ENCODE peak calls at places on chromosomes 1 and 21, in ten cellular contexts. M is uterus, C is neural crest cell, Q is fibroblast of lung, T is GM23338, G is DMS153, U is DMS79, P is Kasumi-1, H is H9, J is mesothelial cell of epicardium. O is an unnamed sample.

GRCh38 chr1:154352581-154353459 is 27.5 kb downstream of the ATP8B2 start:
- DNase-seq in T (peak; percentile 76), H (peak; percentile 71), J (no peak), Q (peak; percentile 65), M (peak; percentile 38), P (peak; percentile 78), U (peak; percentile 48), C (peak; percentile 55), G (peak; percentile 21), O (peak; percentile 62)

GRCh38 chr1:156894001-156894400 is 483 bp downstream of the PEAR1 start:
- DNase-seq in C (no peak), J (no peak), T (no peak), P (no peak), H (no peak), M (no peak), G (no peak), Q (no peak), U (no peak), O (no peak)

GRCh38 chr1:214420833-214421232 is 130.6 kb downstream of the PTPN14 start:
- DNase-seq in Q (no peak), G (no peak), C (no peak), P (no peak), U (no peak), T (no peak), H (no peak), J (no peak), M (no peak), O (no peak)

GRCh38 chr1:184759651-184760050 is 5.0 kb upstream of the EDEM3 start:
- DNase-seq in T (no peak), G (no peak), C (no peak), P (no peak), J (no peak), U (no peak), H (no peak), M (no peak), Q (no peak), O (no peak)

GRCh38 chr1:108601708-108602410 is 42.0 kb downstream of the EEIG2 start:
- DNase-seq in M (no peak), C (no peak), H (no peak), T (no peak), Q (no peak), P (no peak), U (no peak), G (no peak), J (no peak), O (no peak)

GRCh38 chr21:17388226-17388625 is 124.6 kb upstream of the CXADR start:
- DNase-seq in P (peak; percentile 16), M (no peak), T (peak; percentile 2), Q (no peak), U (no peak), H (no peak), J (no peak), G (no peak), C (no peak), O (no peak)

GRCh38 chr1:44367932-44368331 is 12.9 kb upstream of the ERI3 start:
- DNase-seq in M (no peak), U (no peak), Q (no peak), G (no peak), P (no peak), H (no peak), C (no peak), J (no peak), T (no peak), O (no peak)

GRCh38 chr1:164611754-164612642 is 53.0 kb downstream of the PBX1 start:
- DNase-seq in P (no peak), G (peak; percentile 98), U (peak; percentile 84), H (peak; percentile 55), T (peak; percentile 71), Q (peak; percentile 72), J (no peak), C (peak; percentile 16), M (no peak), O (no peak)

GRCh38 chr1:32724678-32725594 is 22.4 kb upstream of the SYNC start:
- DNase-seq in M (peak; percentile 39), J (no peak), U (no peak), Q (peak; percentile 93), G (no peak), C (no peak), P (peak; percentile 92), T (peak; percentile 72), H (peak; percentile 85), O (peak; percentile 81)

GRCh38 chr1:41322835-41323234 is 38.4 kb upstream of the FOXO6 start:
- DNase-seq in Q (peak; percentile 5), J (no peak), M (no peak), T (peak; percentile 85), U (no peak), C (no peak), P (peak; percentile 12), H (peak; percentile 79), G (peak; percentile 76), O (no peak)

GRCh38 chr21:36700295-36700960 is 1.5 kb downstream of the SIM2 start:
- DNase-seq in T (peak; percentile 32), U (no peak), C (peak; percentile 3), P (no peak), G (no peak), J (no peak), M (no peak), H (no peak), Q (no peak), O (no peak)

GRCh38 chr1:113811353-113811887 is 856 bp downstream of the RSBN1 start:
- DNase-seq in P (peak; percentile 47), G (no peak), H (peak; percentile 35), M (no peak), T (peak; percentile 57), J (no peak), U (no peak), C (peak; percentile 14), Q (peak; percentile 35), O (peak; percentile 62)

GRCh38 chr1:48182441-48182840 is 40.1 kb upstream of the SLC5A9 start:
- DNase-seq in M (no peak), C (no peak), G (peak; percentile 98), Q (no peak), H (no peak), J (no peak), T (no peak), P (no peak), U (peak; percentile 98), O (no peak)

GRCh38 chr1:2918441-2918840 is 102.8 kb upstream of the ACTRT2 start:
- DNase-seq in M (no peak), U (no peak), G (no peak), T (no peak), C (no peak), H (no peak), Q (no peak), J (no peak), P (no peak), O (no peak)

GRCh38 chr1:174114788-174115448 is 44.4 kb upstream of the RABGAP1L start:
- DNase-seq in M (no peak), T (peak; percentile 89), H (peak; percentile 46), G (peak; percentile 32), P (peak; percentile 80), Q (peak; percentile 43), J (no peak), U (no peak), C (peak; percentile 31), O (no peak)

GRCh38 chr1:164692420-164692819 is 133.4 kb downstream of the PBX1 start:
- DNase-seq in J (no peak), T (no peak), Q (no peak), M (no peak), U (no peak), P (no peak), G (no peak), H (no peak), C (no peak), O (no peak)

GRCh38 chr21:33255404-33255803 is 10.8 kb upstream of the IL10RB start:
- DNase-seq in G (no peak), H (no peak), T (no peak), C (no peak), U (no peak), J (no peak), M (no peak), P (no peak), Q (no peak), O (no peak)

GRCh38 chr1:218346391-218347204 is 1.5 kb downstream of the TGFB2 start:
- DNase-seq in M (peak; percentile 47), G (no peak), C (peak; percentile 8), J (no peak), P (peak; percentile 28), H (peak; percentile 46), U (no peak), Q (peak; percentile 44), T (peak; percentile 32), O (peak; percentile 29)

GRCh38 chr1:222306512-222306911 is 241.4 kb downstream of the HHIPL2 start:
- DNase-seq in G (no peak), T (no peak), P (no peak), J (no peak), C (no peak), U (no peak), Q (no peak), H (no peak), M (no peak), O (no peak)

GRCh38 chr1:182080955-182081582 is 19.6 kb upstream of the ZNF648 start:
- DNase-seq in P (peak; percentile 82), Q (peak; percentile 36), G (no peak), J (no peak), C (peak; percentile 51), U (no peak), T (peak; percentile 86), M (no peak), H (peak; percentile 49), O (no peak)

GRCh38 chr1:104172243-104172681 is 422.6 kb downstream of the AMY1C start:
- DNase-seq in J (no peak), G (no peak), P (no peak), M (no peak), C (no peak), H (no peak), T (no peak), Q (no peak), U (no peak), O (no peak)

GRCh38 chr1:58755468-58755872 is 28.4 kb downstream of the JUN start:
- DNase-seq in P (peak; percentile 98), G (peak; percentile 63), T (no peak), C (no peak), Q (peak; percentile 99), U (no peak), M (peak; percentile 67), H (no peak), J (no peak), O (peak; percentile 71)

GRCh38 chr1:176243746-176244145 is 36.7 kb upstream of the COP1 start:
- DNase-seq in G (no peak), P (no peak), U (no peak), C (no peak), Q (peak; percentile 54), T (no peak), J (no peak), M (no peak), H (no peak), O (no peak)

GRCh38 chr21:36265431-36265830 is 54.6 kb upstream of the MORC3 start:
- DNase-seq in J (no peak), C (no peak), T (no peak), H (no peak), P (no peak), U (no peak), M (no peak), G (no peak), Q (no peak), O (no peak)

GRCh38 chr1:33388989-33389771 is 41.7 kb downstream of the PHC2 start:
- DNase-seq in Q (peak; percentile 88), P (no peak), M (peak; percentile 42), T (no peak), J (no peak), H (no peak), U (no peak), C (no peak), G (no peak), O (peak; percentile 58)

GRCh38 chr1:150567717-150568561 is 11.5 kb downstream of the MCL1 start:
- DNase-seq in G (peak; percentile 66), J (peak; percentile 42), P (no peak), Q (peak; percentile 99), C (peak; percentile 61), H (peak; percentile 94), M (peak; percentile 88), T (peak; percentile 99), U (no peak), O (peak; percentile 78)

GRCh38 chr1:95368178-95368577 is 134.2 kb downstream of the RWDD3 start:
- DNase-seq in U (no peak), M (no peak), G (no peak), Q (no peak), P (no peak), J (no peak), H (no peak), T (no peak), C (no peak), O (no peak)

GRCh38 chr1:204350857-204351573 is 8.7 kb downstream of the PLEKHA6 start:
- DNase-seq in T (peak; percentile 96), Q (peak; percentile 82), U (peak; percentile 79), H (peak; percentile 95), J (peak; percentile 59), P (no peak), G (peak; percentile 44), C (peak; percentile 83), M (peak; percentile 90), O (peak; percentile 85)